ENCODE peak calls at places on chromosomes 6 and 20, in six cellular contexts. X, U, P, W, N and F are unnamed samples.

GRCh38 chr20:44911264-44911921 is 1.5 kb downstream of the PABPC1L start:
- DNase-seq in X (no peak), U (no peak), P (peak; percentile 40), W (peak; percentile 42), N (peak; percentile 38), F (peak; percentile 79)

GRCh38 chr6:34243901-34244884 is 4.6 kb downstream of the SMIM29 start:
- DNase-seq in X (peak; percentile 90), U (peak; percentile 85), P (no peak), W (peak; percentile 98), N (peak; percentile 64), F (peak; percentile 89)

GRCh38 chr6:491233-491632 is 99.7 kb downstream of the IRF4 start:
- DNase-seq in X (no peak), U (no peak), P (peak; percentile 41), W (no peak), N (no peak), F (no peak)

GRCh38 chr6:12233693-12234551 is 56.2 kb upstream of the EDN1 start:
- DNase-seq in X (no peak), U (peak; percentile 68), P (peak; percentile 47), W (peak; percentile 70), N (no peak), F (peak; percentile 47)

GRCh38 chr6:21438986-21439352 is 154.6 kb upstream of the SOX4 start:
- DNase-seq in X (no peak), U (no peak), P (no peak), W (peak; percentile 49), N (no peak), F (no peak)

GRCh38 chr6:17045581-17046322 is 56.1 kb upstream of the STMND1 start:
- DNase-seq in X (no peak), U (peak; percentile 88), P (no peak), W (peak; percentile 31), N (no peak), F (no peak)

GRCh38 chr20:1373614-1374013 is 19.2 kb downstream of the FKBP1A start:
- DNase-seq in X (no peak), U (no peak), P (no peak), W (no peak), N (no peak), F (no peak)

GRCh38 chr20:6882911-6883310 is 115.4 kb downstream of the BMP2 start:
- DNase-seq in X (no peak), U (peak; percentile 85), P (no peak), W (peak; percentile 77), N (no peak), F (no peak)

GRCh38 chr20:41697861-41698559 is 79.8 kb upstream of the CHD6 start:
- DNase-seq in X (no peak), U (no peak), P (peak; percentile 11), W (peak; percentile 9), N (no peak), F (no peak)

GRCh38 chr6:104718672-104719071 is 141.0 kb downstream of the HACE1 start:
- DNase-seq in X (no peak), U (no peak), P (no peak), W (no peak), N (no peak), F (no peak)

GRCh38 chr20:5309971-5310370 is 6.8 kb downstream of the PROKR2 start:
- DNase-seq in X (no peak), U (no peak), P (no peak), W (no peak), N (no peak), F (no peak)

GRCh38 chr6:26028753-26029569 is 58.3 kb upstream of the HFE start:
- DNase-seq in X (no peak), U (no peak), P (no peak), W (peak; percentile 63), N (no peak), F (no peak)

GRCh38 chr20:6164421-6165341 is 41.9 kb upstream of the FERMT1 start:
- DNase-seq in X (no peak), U (no peak), P (no peak), W (no peak), N (no peak), F (peak; percentile 79)

GRCh38 chr20:50438986-50439407 is 71.2 kb upstream of the PTPN1 start:
- DNase-seq in X (no peak), U (peak; percentile 42), P (no peak), W (peak; percentile 92), N (no peak), F (no peak)